ENCODE peak calls at places on chromosomes 2 and 18, in ten cellular contexts. U, M, N, H, W, V, O, Q, Z and D are unnamed samples.

GRCh38 chr2:74418312-74418711 is 3.1 kb downstream of the C2orf81 start:
- DNase-seq in U (no peak), M (no peak), N (no peak), H (no peak), W (no peak), V (no peak), O (no peak), Q (peak), Z (no peak), D (no peak)

GRCh38 chr2:98300475-98300874 is 45.8 kb upstream of the CNGA3 start:
- DNase-seq in U (no peak), M (no peak), N (no peak), H (no peak), W (no peak), V (no peak), O (no peak), Q (no peak), Z (no peak), D (peak)

GRCh38 chr2:192286093-192286701 is 91.5 kb upstream of the TMEFF2 start:
- DNase-seq in U (no peak), M (no peak), N (no peak), H (no peak), W (no peak), V (no peak), O (peak), Q (no peak), Z (peak), D (no peak)

GRCh38 chr2:201978988-201979387 is 54.7 kb upstream of the FZD7 start:
- DNase-seq in U (no peak), M (no peak), N (no peak), H (no peak), W (no peak), V (no peak), O (no peak), Q (no peak), Z (no peak), D (no peak)

GRCh38 chr18:26017929-26018328 is 72.5 kb downstream of the SS18 start:
- DNase-seq in U (no peak), M (no peak), N (no peak), H (no peak), W (no peak), V (no peak), O (no peak), Q (no peak), Z (no peak), D (no peak)

GRCh38 chr2:100524331-100524730 is 38.5 kb upstream of the PDCL3 start:
- DNase-seq in U (no peak), M (no peak), N (no peak), H (no peak), W (no peak), V (no peak), O (peak), Q (no peak), Z (peak), D (no peak)

GRCh38 chr2:144479138-144479537 is 40.8 kb downstream of the ZEB2 start:
- DNase-seq in U (no peak), M (no peak), N (no peak), H (no peak), W (no peak), V (peak), O (peak), Q (no peak), Z (peak), D (no peak)

GRCh38 chr18:12478269-12479057 is 70.7 kb downstream of the PRELID3A start:
- DNase-seq in U (no peak), M (no peak), N (no peak), H (no peak), W (no peak), V (no peak), O (no peak), Q (no peak), Z (no peak), D (no peak)

GRCh38 chr2:46338674-46339073 is 41.5 kb downstream of the EPAS1 start:
- DNase-seq in U (no peak), M (no peak), N (no peak), H (no peak), W (no peak), V (no peak), O (no peak), Q (peak), Z (no peak), D (no peak)

GRCh38 chr2:70007151-70007550 is 45.7 kb upstream of the ASPRV1 start:
- DNase-seq in U (no peak), M (no peak), N (no peak), H (no peak), W (no peak), V (no peak), O (no peak), Q (no peak), Z (no peak), D (no peak)

GRCh38 chr18:36499938-36500337 is 202.4 kb downstream of the FHOD3 start:
- DNase-seq in U (no peak), M (no peak), N (no peak), H (no peak), W (no peak), V (no peak), O (no peak), Q (no peak), Z (peak), D (no peak)

GRCh38 chr2:27728081-27728858 is 43.2 kb upstream of the MRPL33 start:
- DNase-seq in U (no peak), M (no peak), N (no peak), H (no peak), W (no peak), V (no peak), O (no peak), Q (no peak), Z (no peak), D (no peak)

GRCh38 chr18:48997985-48998831 is 47.4 kb upstream of the SMAD7 start:
- DNase-seq in U (peak), M (no peak), N (no peak), H (peak), W (peak), V (peak), O (peak), Q (peak), Z (peak), D (peak)

GRCh38 chr2:52386433-52386832 is 1354.5 kb upstream of the NRXN1 start:
- DNase-seq in U (no peak), M (no peak), N (no peak), H (no peak), W (no peak), V (no peak), O (peak), Q (no peak), Z (no peak), D (no peak)

GRCh38 chr18:35827275-35827929 is 145.1 kb upstream of the RMP24 start:
- DNase-seq in U (no peak), M (no peak), N (no peak), H (no peak), W (no peak), V (peak), O (peak), Q (no peak), Z (peak), D (no peak)

GRCh38 chr2:234632527-234633391 is 135.9 kb upstream of the ARL4C start:
- DNase-seq in U (no peak), M (no peak), N (no peak), H (peak), W (no peak), V (no peak), O (no peak), Q (no peak), Z (peak), D (no peak)

GRCh38 chr2:11389551-11390528 is 45.4 kb upstream of the ROCK2 start:
- DNase-seq in U (peak), M (no peak), N (no peak), H (peak), W (no peak), V (no peak), O (peak), Q (no peak), Z (peak), D (peak)

GRCh38 chr2:88919087-88919738 is 227.7 kb downstream of the RPIA start:
- DNase-seq in U (peak), M (no peak), N (peak), H (no peak), W (no peak), V (no peak), O (peak), Q (no peak), Z (no peak), D (no peak)

GRCh38 chr2:27149575-27150405 is 986 bp downstream of the TCF23 start:
- DNase-seq in U (no peak), M (no peak), N (no peak), H (no peak), W (no peak), V (no peak), O (no peak), Q (no peak), Z (no peak), D (no peak)

GRCh38 chr2:39666489-39667141 is 898 bp downstream of the TMEM178A start:
- DNase-seq in U (peak), M (no peak), N (no peak), H (no peak), W (no peak), V (peak), O (no peak), Q (no peak), Z (no peak), D (no peak)
- H3K4me3 ChIP-seq in U (peak), M (no peak), N (peak), H (peak), W (peak), V (peak), O (peak), Q (peak), Z (peak), D (peak)

GRCh38 chr2:140242889-140243288 is 1462.7 kb upstream of the NXPH2 start:
- DNase-seq in U (no peak), M (no peak), N (no peak), H (no peak), W (no peak), V (no peak), O (peak), Q (no peak), Z (no peak), D (no peak)
- TF ChIP-seq CTCF in U (no peak), M (no peak), N (no peak), H (no peak), W (no peak), V (peak), O (no peak), Q (no peak), Z (peak), D (no peak)

GRCh38 chr2:240255165-240255491 is 114.7 kb upstream of the OTOS start:
- DNase-seq in U (no peak), M (no peak), N (no peak), H (no peak), W (no peak), V (no peak), O (no peak), Q (no peak), Z (no peak), D (peak)
- H3K4me3 ChIP-seq in U (no peak), M (no peak), N (no peak), H (no peak), W (no peak), V (no peak), O (no peak), Q (no peak), Z (peak), D (no peak)

DNA sequence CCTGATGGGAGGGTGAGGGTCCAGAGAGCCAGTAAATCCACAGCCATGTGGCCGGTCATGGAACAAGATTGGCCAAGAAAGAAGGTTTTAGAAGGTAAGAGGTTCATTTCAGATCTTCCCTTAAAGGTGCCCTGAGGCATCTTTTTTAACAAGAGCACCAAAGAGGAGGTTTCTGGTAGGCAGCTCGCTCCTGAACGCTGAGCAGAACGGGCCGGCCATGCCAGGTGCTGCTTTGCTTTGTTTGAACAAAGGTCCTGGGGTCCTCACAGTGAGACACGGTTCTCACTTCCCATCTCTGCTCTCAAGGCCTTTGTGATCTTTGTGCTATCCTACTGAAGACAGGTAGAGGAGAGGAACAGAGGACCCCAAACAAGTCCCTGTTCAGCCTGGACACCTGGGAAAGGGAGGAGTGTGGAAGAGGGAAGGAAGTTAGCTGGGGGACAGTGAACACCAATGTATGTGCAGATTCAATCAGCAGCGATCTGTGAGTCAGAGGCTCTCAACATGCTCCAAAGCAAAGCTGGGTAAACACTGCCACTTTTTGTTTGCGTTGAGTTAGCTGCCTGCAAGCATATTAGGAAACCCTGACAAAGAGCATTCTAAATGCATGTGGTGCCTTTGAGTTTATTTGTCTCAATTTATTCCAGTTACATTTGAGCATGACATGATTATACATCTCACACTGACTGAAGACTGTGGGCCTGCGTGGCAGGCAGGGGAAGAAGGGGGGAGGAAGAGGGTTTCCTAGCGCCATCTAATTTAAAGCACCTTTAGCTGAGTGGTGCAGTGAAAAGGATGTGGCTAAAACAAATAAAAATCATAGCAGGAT is 102.4 kb downstream of the ASB1 start:
- DNase-seq in U (peak), M (no peak), N (no peak), H (peak), W (no peak), V (no peak), O (peak), Q (no peak), Z (peak), D (peak)
- TF ChIP-seq CTCF in U (no peak), M (no peak), N (no peak), H (no peak), W (no peak), V (no peak), O (peak), Q (no peak), Z (no peak), D (no peak)

GRCh38 chr18:22176282-22176621 is 6.9 kb downstream of the GATA6 start:
- DNase-seq in U (no peak), M (no peak), N (no peak), H (no peak), W (no peak), V (no peak), O (no peak), Q (no peak), Z (no peak), D (no peak)

GRCh38 chr18:22175326-22175725 is 5.9 kb downstream of the GATA6 start:
- DNase-seq in U (no peak), M (no peak), N (no peak), H (no peak), W (no peak), V (no peak), O (no peak), Q (no peak), Z (no peak), D (no peak)

GRCh38 chr18:22177496-22177866 is 8.1 kb downstream of the GATA6 start:
- DNase-seq in U (no peak), M (no peak), N (no peak), H (no peak), W (no peak), V (peak), O (no peak), Q (no peak), Z (no peak), D (no peak)

GRCh38 chr18:22174341-22175148 is 5.2 kb downstream of the GATA6 start:
- DNase-seq in U (no peak), M (no peak), N (no peak), H (no peak), W (peak), V (peak), O (no peak), Q (no peak), Z (no peak), D (no peak)

DNA sequence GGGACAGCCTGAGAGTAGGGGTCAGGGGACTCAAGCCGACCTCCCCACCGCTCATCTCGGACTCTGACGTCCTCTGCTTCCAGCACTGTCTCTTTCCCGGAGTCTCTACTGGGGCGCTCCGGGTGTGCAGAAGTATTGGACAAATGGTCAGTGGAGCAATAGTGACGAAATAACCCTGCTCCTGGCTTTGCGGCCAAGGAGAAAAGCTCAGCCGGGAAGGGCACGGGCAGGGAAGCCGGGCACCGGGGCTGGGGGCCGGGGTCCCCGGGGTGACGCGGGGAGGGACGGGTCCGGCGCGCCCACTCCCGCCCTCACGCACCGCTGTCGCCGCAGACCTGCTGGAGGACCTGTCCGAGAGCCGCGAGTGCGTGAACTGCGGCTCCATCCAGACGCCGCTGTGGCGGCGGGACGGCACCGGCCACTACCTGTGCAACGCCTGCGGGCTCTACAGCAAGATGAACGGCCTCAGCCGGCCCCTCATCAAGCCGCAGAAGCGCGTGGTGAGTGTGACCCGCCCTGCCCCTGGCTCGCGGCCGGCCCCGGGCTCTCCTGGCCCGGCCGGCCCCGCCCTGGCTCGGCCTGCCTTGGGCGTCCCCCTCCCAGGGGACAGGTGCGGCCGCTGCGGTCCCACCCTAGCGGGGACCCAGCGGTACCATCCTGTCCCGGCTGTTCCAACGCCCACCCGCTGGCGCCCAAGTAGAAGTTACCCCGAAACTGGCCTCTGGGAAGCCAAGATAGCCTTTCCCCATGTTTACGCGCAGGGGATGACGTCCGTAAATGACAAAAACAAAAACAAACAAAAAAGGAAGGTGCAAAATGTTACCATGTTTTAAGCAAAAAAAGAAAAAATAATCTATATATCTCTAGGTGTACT is 7.5 kb downstream of the GATA6 start:
- DNase-seq in U (no peak), M (no peak), N (no peak), H (no peak), W (peak), V (peak), O (no peak), Q (no peak), Z (no peak), D (no peak)
- H3K4me3 ChIP-seq in U (no peak), M (no peak), N (no peak), H (no peak), W (peak), V (peak), O (no peak), Q (peak), Z (peak), D (peak)

DNA sequence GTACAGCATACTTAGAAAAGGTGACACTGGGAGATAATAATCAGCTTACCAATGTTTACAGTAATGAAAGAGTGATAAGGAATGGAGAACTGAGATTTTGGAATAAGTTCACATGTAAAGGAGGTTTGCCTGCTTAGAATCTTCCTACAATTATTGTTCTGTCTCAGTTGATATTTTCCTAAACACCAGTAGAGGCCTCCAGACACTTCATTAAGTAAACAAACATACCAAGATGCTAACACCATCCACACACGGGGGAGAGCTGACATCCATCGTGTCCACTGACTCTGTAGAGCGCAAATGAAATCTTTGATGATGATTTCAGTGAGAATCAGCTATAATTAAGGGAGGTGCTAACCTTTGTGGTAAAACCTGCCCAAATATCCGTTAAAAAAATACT is 211.7 kb upstream of the MMADHC start:
- DNase-seq in U (no peak), M (no peak), N (peak), H (peak), W (no peak), V (no peak), O (peak), Q (peak), Z (peak), D (no peak)
- TF ChIP-seq CTCF in U (peak), M (no peak), N (peak), H (peak), W (peak), V (peak), O (peak), Q (peak), Z (peak), D (no peak)

DNA sequence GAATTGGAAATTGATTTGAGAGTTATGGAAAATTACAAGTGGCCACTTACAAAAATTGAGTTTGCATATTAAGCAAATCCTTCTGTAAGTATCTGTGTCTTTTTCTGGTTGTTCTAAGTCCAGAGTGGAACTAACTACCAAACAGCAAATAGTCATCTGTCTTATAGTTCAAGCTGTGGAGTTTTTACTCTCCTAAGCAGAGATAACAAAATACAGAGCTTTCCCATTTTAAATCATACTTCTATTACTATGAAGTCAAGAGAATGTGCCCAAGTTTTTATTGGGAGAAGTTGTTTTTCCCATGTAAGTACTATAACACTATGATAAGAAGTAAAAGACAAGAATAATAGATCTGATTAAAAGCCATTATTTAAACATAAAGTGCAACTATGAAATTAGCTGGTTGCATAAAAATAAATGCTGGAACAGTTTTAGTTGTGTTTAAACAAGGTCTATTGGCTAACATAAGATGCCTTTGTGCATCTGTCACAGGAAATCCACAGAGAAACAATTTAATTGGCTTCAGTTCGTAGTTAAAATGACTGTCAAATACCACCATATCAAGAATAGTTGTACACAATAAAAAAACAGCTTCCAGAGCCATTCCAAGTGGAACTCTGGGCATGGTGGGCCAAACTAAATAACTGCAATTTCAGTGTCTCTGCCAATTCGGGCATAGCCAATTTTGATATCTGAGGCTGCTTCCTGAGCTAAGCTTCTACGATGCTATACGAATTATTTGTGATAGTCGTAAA is 1467.4 kb upstream of the NXPH2 start:
- DNase-seq in U (no peak), M (no peak), N (no peak), H (no peak), W (no peak), V (no peak), O (no peak), Q (no peak), Z (no peak), D (no peak)
- H3K4me3 ChIP-seq in U (no peak), M (no peak), N (no peak), H (no peak), W (no peak), V (no peak), O (no peak), Q (no peak), Z (no peak), D (no peak)